ENCODE peak calls at places on chromosomes 7 and 10, in five cellular contexts. C is lung microvascular endothelial cell; J is activated CD4-positive, alpha-beta T cell treated with anti-CD3 and anti-CD28 coated beads, Interleukin-2, amount 10 ng/mL, durations not matched to agents 7 days and 5 days; O is AG08396; S is NCI-H1694. Y is an unnamed sample.

GRCh38 chr10:5070648-5071410 is 23.4 kb upstream of the AKR1C3 start:
- DNase-seq in C (peak; percentile 4), O (no peak), J (no peak), S (no peak), Y (no peak)

GRCh38 chr10:24305551-24306506 is 96.9 kb downstream of the KIAA1217 start:
- DNase-seq in S (no peak), O (no peak), C (no peak), J (no peak), Y (no peak)

GRCh38 chr7:51160411-51160810 is 156.2 kb downstream of the COBL start:
- DNase-seq in J (no peak), S (no peak), O (no peak), C (no peak), Y (no peak)

GRCh38 chr10:119352042-119352441 is 144.7 kb downstream of the GRK5 start:
- DNase-seq in J (no peak), C (no peak), S (no peak), O (no peak), Y (no peak)

GRCh38 chr7:150955519-150956394 is 22.4 kb downstream of the KCNH2 start:
- DNase-seq in C (no peak), J (no peak), O (peak; percentile 70), S (peak; percentile 89), Y (no peak)

GRCh38 chr10:17240617-17241016 is 12.6 kb downstream of the VIM start:
- DNase-seq in J (no peak), C (peak; percentile 13), S (no peak), O (no peak), Y (no peak)

GRCh38 chr10:128096486-128097199 is 29.6 kb downstream of the MKI67 start:
- DNase-seq in J (no peak), S (no peak), C (no peak), O (no peak), Y (no peak)

GRCh38 chr10:110783509-110784103 is 88.1 kb upstream of the PDCD4 start:
- DNase-seq in J (peak; percentile 65), S (no peak), C (peak; percentile 37), O (no peak), Y (peak; percentile 42)

GRCh38 chr7:130982160-130982638 is 248.2 kb upstream of the KLF14 start:
- DNase-seq in O (no peak), C (peak; percentile 62), J (peak; percentile 46), S (peak; percentile 45), Y (no peak)

GRCh38 chr10:100890141-100890695 is 22.5 kb upstream of the SLF2 start:
- DNase-seq in J (no peak), S (no peak), O (no peak), C (no peak), Y (no peak)

GRCh38 chr10:24468281-24468751 is 255.4 kb downstream of the ARHGAP21 start:
- DNase-seq in J (no peak), O (no peak), S (no peak), C (no peak), Y (no peak)

GRCh38 chr7:149715476-149715875 is 57.9 kb downstream of the ZNF467 start:
- DNase-seq in O (no peak), C (no peak), J (no peak), S (no peak), Y (no peak)

GRCh38 chr7:94295805-94296204 is 98.9 kb upstream of the COL1A2 start:
- DNase-seq in O (peak; percentile 35), C (peak; percentile 70), J (no peak), S (peak; percentile 61), Y (no peak)

GRCh38 chr10:117167346-117168134 is 29.5 kb upstream of the VAX1 start:
- DNase-seq in S (no peak), J (no peak), O (no peak), C (no peak), Y (no peak)

GRCh38 chr7:101838837-101839483 is 21.5 kb downstream of the CUX1 start:
- DNase-seq in C (no peak), J (no peak), S (no peak), O (no peak), Y (no peak)

GRCh38 chr10:34280599-34281374 is 534.3 kb downstream of the PARD3 start:
- DNase-seq in J (no peak), S (no peak), C (peak; percentile 91), O (peak; percentile 66), Y (no peak)